ENCODE peak calls at places on chromosomes 12 and 14, in four cellular contexts. One of them, this sample, is unnamed.

GRCh38 chr14:62428429-62429203 is 616.6 kb downstream of the KCNH5 start:
- DNase-seq in esophagus squamous epithelium: no peak
- DNase-seq in fibroblast of mammary gland: peak
- DNase-seq in T-cell: no peak
- DNase-seq in this sample: no peak

GRCh38 chr14:99529899-99530298 is 48.7 kb downstream of the CCNK start:
- DNase-seq in esophagus squamous epithelium: no peak
- DNase-seq in fibroblast of mammary gland: no peak
- DNase-seq in T-cell: no peak
- DNase-seq in this sample: no peak

GRCh38 chr12:121725420-121725819 is 12.9 kb downstream of the TMEM120B start:
- DNase-seq in esophagus squamous epithelium: no peak
- DNase-seq in fibroblast of mammary gland: no peak
- DNase-seq in T-cell: no peak
- DNase-seq in this sample: no peak

GRCh38 chr14:48744202-48744601 is 842.0 kb downstream of the RPS29 start:
- DNase-seq in esophagus squamous epithelium: no peak
- DNase-seq in fibroblast of mammary gland: no peak
- DNase-seq in T-cell: no peak
- DNase-seq in this sample: no peak

GRCh38 chr14:24145219-24145618 is 1.2 kb downstream of the PSME2 start:
- DNase-seq in esophagus squamous epithelium: no peak
- DNase-seq in fibroblast of mammary gland: no peak
- DNase-seq in T-cell: no peak
- DNase-seq in this sample: no peak

GRCh38 chr14:104903990-104904389 is 20.7 kb upstream of the PLD4 start:
- DNase-seq in esophagus squamous epithelium: no peak
- DNase-seq in fibroblast of mammary gland: no peak
- DNase-seq in T-cell: no peak
- DNase-seq in this sample: no peak

GRCh38 chr12:87216436-87216835 is 812.8 kb downstream of the C12orf50 start:
- DNase-seq in esophagus squamous epithelium: no peak
- DNase-seq in fibroblast of mammary gland: peak
- DNase-seq in T-cell: no peak
- DNase-seq in this sample: no peak

GRCh38 chr14:47211263-47211662 is 464.1 kb downstream of the MDGA2 start:
- DNase-seq in esophagus squamous epithelium: no peak
- DNase-seq in fibroblast of mammary gland: no peak
- DNase-seq in T-cell: no peak
- DNase-seq in this sample: no peak

GRCh38 chr12:6540181-6540877 is 6.0 kb downstream of the GAPDH start:
- DNase-seq in esophagus squamous epithelium: peak
- DNase-seq in fibroblast of mammary gland: peak
- DNase-seq in T-cell: no peak
- DNase-seq in this sample: peak

GRCh38 chr12:28963554-28963953 is 185.5 kb upstream of the FAR2 start:
- DNase-seq in esophagus squamous epithelium: no peak
- DNase-seq in fibroblast of mammary gland: peak
- DNase-seq in T-cell: no peak
- DNase-seq in this sample: no peak

GRCh38 chr12:90543393-90543792 is 411.6 kb downstream of the CCER1 start:
- DNase-seq in esophagus squamous epithelium: no peak
- DNase-seq in fibroblast of mammary gland: peak
- DNase-seq in T-cell: no peak
- DNase-seq in this sample: no peak

GRCh38 chr12:117039891-117040309 is 59.3 kb downstream of the TESC start:
- DNase-seq in esophagus squamous epithelium: no peak
- DNase-seq in fibroblast of mammary gland: no peak
- DNase-seq in T-cell: no peak
- DNase-seq in this sample: no peak

GRCh38 chr12:4050340-4050739 is 177.1 kb upstream of the PARP11 start:
- DNase-seq in esophagus squamous epithelium: no peak
- DNase-seq in fibroblast of mammary gland: no peak
- DNase-seq in T-cell: no peak
- DNase-seq in this sample: no peak

GRCh38 chr14:100534528-100535286 is 52.5 kb downstream of the BEGAIN start:
- DNase-seq in esophagus squamous epithelium: no peak
- DNase-seq in fibroblast of mammary gland: no peak
- DNase-seq in T-cell: no peak
- DNase-seq in this sample: no peak

GRCh38 chr14:56378474-56378873 is 201.1 kb upstream of the TMEM260 start:
- DNase-seq in esophagus squamous epithelium: no peak
- DNase-seq in fibroblast of mammary gland: peak
- DNase-seq in T-cell: no peak
- DNase-seq in this sample: no peak

GRCh38 chr14:104864267-104865068 is 600 bp upstream of the CEP170B start:
- DNase-seq in esophagus squamous epithelium: no peak
- DNase-seq in fibroblast of mammary gland: no peak
- DNase-seq in T-cell: no peak
- DNase-seq in this sample: no peak

GRCh38 chr12:88258396-88258795 is 116.3 kb downstream of the TMTC3 start:
- DNase-seq in esophagus squamous epithelium: no peak
- DNase-seq in fibroblast of mammary gland: peak
- DNase-seq in T-cell: no peak
- DNase-seq in this sample: no peak

GRCh38 chr12:102993537-102993936 is 36.1 kb downstream of the ASCL1 start:
- DNase-seq in esophagus squamous epithelium: no peak
- DNase-seq in fibroblast of mammary gland: no peak
- DNase-seq in T-cell: no peak
- DNase-seq in this sample: no peak

This sample was measured in activated T-helper 9 cell treated with anti-CD3 and anti-CD28 coated beads, Interleukin-2, amount 50 U/mL, for 16 hours.